ENCODE peak calls at places on chromosomes 6 and 20, in nine cellular contexts. P is H9; W is effector memory CD4-positive, alpha-beta T cell; M is CD4-positive, alpha-beta T cell; C is CD4-positive, alpha-beta memory T cell; O is small intestine; Y is fibroblast of lung; X is CD8-positive, alpha-beta T cell; R is naive thymus-derived CD4-positive, alpha-beta T cell. Q is an unnamed sample.

GRCh38 chr6:74356385-74356784 is 660.4 kb downstream of the CD109 start:
- DNase-seq in P (no peak), W (no peak), M (no peak), C (no peak), O (no peak), Y (no peak), X (no peak), R (no peak), Q (no peak)

GRCh38 chr20:35618032-35618371 is 2.4 kb downstream of the SPAG4 start:
- DNase-seq in P (no peak), W (no peak), M (no peak), C (no peak), O (no peak), Y (no peak), X (no peak), R (no peak), Q (no peak)

GRCh38 chr6:1865585-1865984 is 255.9 kb downstream of the FOXC1 start:
- DNase-seq in P (no peak), W (no peak), M (no peak), C (no peak), O (no peak), Y (no peak), X (no peak), R (no peak), Q (peak)

GRCh38 chr20:50575869-50576720 is 65.9 kb downstream of the PTPN1 start:
- DNase-seq in P (peak), W (peak), M (peak), C (peak), O (peak), Y (peak), X (peak), R (peak), Q (no peak)

GRCh38 chr20:35021063-35021462 is 65.4 kb downstream of the MYH7B start:
- DNase-seq in P (no peak), W (no peak), M (no peak), C (no peak), O (no peak), Y (no peak), X (no peak), R (no peak), Q (no peak)

GRCh38 chr20:49230575-49231211 is 11.5 kb downstream of the DDX27 start:
- DNase-seq in P (no peak), W (no peak), M (no peak), C (no peak), O (peak), Y (no peak), X (no peak), R (no peak), Q (no peak)

GRCh38 chr6:39266782-39267355 is 37.6 kb upstream of the KCNK5 start:
- DNase-seq in P (no peak), W (no peak), M (no peak), C (no peak), O (no peak), Y (no peak), X (no peak), R (no peak), Q (no peak)

GRCh38 chr6:34236423-34237315 is at the start of gene HMGA1:
- DNase-seq in P (peak), W (peak), M (peak), C (peak), O (peak), Y (peak), X (peak), R (peak), Q (peak)

GRCh38 chr6:64085126-64085525 is 449.5 kb downstream of the PHF3 start:
- DNase-seq in P (no peak), W (no peak), M (no peak), C (no peak), O (no peak), Y (no peak), X (no peak), R (no peak), Q (no peak)

GRCh38 chr20:64077876-64078551 is 1.3 kb downstream of the RGS19 start:
- DNase-seq in P (no peak), W (peak), M (peak), C (peak), O (no peak), Y (no peak), X (peak), R (peak), Q (no peak)

GRCh38 chr6:3732345-3733141 is 19.0 kb downstream of the PXDC1 start:
- DNase-seq in P (peak), W (peak), M (peak), C (peak), O (peak), Y (peak), X (peak), R (peak), Q (peak)

GRCh38 chr20:61115627-61116026 is 136.4 kb upstream of the CDH4 start:
- DNase-seq in P (no peak), W (no peak), M (no peak), C (no peak), O (no peak), Y (no peak), X (no peak), R (no peak), Q (no peak)

GRCh38 chr6:142925575-142926110 is 19.3 kb downstream of the HIVEP2 start:
- DNase-seq in P (no peak), W (no peak), M (no peak), C (no peak), O (peak), Y (peak), X (no peak), R (no peak), Q (no peak)

GRCh38 chr6:55445648-55446204 is 118.5 kb downstream of the GFRAL start:
- DNase-seq in P (no peak), W (no peak), M (no peak), C (no peak), O (no peak), Y (peak), X (no peak), R (no peak), Q (no peak)

GRCh38 chr6:100554228-100554627 is 89.5 kb upstream of the SIM1 start:
- DNase-seq in P (no peak), W (no peak), M (no peak), C (no peak), O (peak), Y (no peak), X (no peak), R (no peak), Q (no peak)

GRCh38 chr6:25085761-25086160 is 150.0 kb upstream of the RIPOR2 start:
- DNase-seq in P (no peak), W (no peak), M (no peak), C (peak), O (no peak), Y (no peak), X (no peak), R (no peak), Q (no peak)

GRCh38 chr6:139472341-139473038 is 98.0 kb upstream of the CITED2 start:
- DNase-seq in P (no peak), W (no peak), M (no peak), C (no peak), O (no peak), Y (peak), X (no peak), R (no peak), Q (no peak)

GRCh38 chr6:138241381-138241780 is 23.1 kb upstream of the PBOV1 start:
- DNase-seq in P (no peak), W (no peak), M (no peak), C (no peak), O (no peak), Y (no peak), X (no peak), R (no peak), Q (no peak)

GRCh38 chr6:165884813-165885765 is 222.0 kb upstream of the PDE10A start:
- DNase-seq in P (peak), W (peak), M (peak), C (peak), O (peak), Y (peak), X (peak), R (peak), Q (peak)

GRCh38 chr20:24828992-24829648 is 119.9 kb upstream of the CST7 start:
- DNase-seq in P (no peak), W (no peak), M (no peak), C (no peak), O (no peak), Y (no peak), X (no peak), R (no peak), Q (no peak)

GRCh38 chr6:71392286-71392685 is 103.7 kb downstream of the OGFRL1 start:
- DNase-seq in P (no peak), W (no peak), M (no peak), C (no peak), O (no peak), Y (peak), X (no peak), R (no peak), Q (no peak)

GRCh38 chr6:36444470-36444869 is 1.7 kb downstream of the KCTD20 start:
- DNase-seq in P (no peak), W (no peak), M (no peak), C (no peak), O (peak), Y (peak), X (no peak), R (no peak), Q (no peak)

DNA sequence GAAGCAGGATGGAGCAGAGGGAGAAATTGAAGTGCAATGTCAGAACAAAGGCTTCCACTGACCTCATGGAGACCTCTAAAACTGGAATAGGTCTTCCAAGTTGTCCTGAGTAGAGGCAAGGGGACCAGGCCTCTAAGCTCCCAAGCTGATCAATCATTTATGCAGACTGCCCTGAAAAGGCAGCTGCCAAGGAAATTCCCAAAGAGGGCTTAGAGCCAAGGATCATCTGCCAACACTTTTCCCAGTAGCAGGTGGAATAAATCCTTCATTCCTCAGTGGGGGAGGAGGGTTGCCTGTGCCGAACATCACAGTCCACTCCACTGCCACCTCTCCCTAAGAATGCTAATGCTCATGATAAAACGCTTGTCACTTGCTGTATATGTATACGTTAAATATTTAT is 29.3 kb upstream of the RALY start:
- DNase-seq in P (no peak), W (no peak), M (no peak), C (no peak), O (no peak), Y (no peak), X (no peak), R (no peak), Q (no peak)
- H3K27ac ChIP-seq in P (no peak), W (no peak), M (no peak), C (no peak), O (no peak), Y (no peak), X (no peak), R (no peak), Q (no peak)

DNA sequence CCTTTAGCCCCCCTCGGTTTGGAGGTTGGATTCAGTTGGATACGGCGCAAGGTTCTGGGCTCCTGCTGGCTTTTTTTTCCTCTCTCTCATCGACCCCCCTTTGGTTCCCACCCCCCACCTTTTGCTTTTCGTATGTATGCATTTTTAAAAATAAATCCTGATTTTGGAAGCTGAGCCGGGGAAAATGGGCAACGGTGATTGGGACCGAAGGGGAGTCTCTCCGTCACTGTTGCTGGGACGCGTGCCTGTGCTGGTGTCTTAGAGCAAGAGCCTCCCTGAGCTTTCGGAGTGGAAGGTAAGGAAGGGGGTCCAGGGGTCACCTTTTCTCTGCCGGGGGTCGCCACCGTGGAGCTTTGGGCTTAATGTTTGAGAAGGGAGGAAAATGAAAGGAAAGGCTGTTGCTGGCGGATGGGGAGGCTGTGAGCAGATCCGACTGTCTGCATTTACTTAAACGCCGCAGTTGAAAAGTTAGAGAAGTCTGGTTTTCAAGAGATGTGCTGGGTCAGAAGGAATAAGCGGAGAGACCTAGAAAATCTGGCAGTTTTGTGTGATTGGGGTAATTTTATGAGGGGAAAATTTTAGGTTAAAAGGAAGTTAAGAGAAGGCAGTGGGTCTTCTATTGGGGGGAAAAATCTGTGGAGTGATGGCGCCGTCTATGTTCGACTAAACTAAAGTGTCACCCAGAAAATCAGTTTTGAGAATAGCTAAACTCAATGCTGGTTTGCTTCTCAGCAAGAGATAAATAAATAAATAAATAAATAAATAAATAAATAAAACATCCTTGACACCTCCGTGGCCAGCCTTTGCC is 828 bp downstream of the ADGRB3 start:
- DNase-seq in P (peak), W (no peak), M (no peak), C (no peak), O (no peak), Y (peak), X (no peak), R (no peak), Q (no peak)
- H3K27ac ChIP-seq in P (no peak), W (no peak), M (no peak), C (no peak), O (peak), Y (no peak), X (no peak), R (no peak), Q (peak)

DNA sequence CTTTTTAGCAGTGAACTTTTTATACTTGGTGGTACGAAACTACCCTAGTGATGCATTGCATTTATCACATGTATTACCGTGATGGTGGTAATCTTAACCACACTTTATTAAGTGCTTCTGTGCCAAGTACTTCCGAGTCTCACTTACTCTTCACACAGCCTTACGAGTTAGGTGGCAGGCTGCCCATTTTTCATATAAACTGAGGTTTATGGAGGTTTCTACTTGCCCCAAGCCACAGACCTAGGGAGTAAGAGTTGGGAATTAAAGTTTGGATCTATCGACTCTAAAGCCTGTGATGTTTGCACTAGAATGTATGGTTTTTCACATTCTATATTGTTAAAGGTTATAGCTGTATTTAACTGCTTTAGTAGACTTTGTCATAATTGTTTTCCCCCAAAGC is 5.5 kb upstream of the PABPC1L start:
- DNase-seq in P (no peak), W (no peak), M (no peak), C (no peak), O (no peak), Y (no peak), X (no peak), R (no peak), Q (no peak)
- H3K27ac ChIP-seq in P (no peak), W (no peak), M (no peak), C (no peak), O (no peak), Y (no peak), X (no peak), R (no peak), Q (no peak)

DNA sequence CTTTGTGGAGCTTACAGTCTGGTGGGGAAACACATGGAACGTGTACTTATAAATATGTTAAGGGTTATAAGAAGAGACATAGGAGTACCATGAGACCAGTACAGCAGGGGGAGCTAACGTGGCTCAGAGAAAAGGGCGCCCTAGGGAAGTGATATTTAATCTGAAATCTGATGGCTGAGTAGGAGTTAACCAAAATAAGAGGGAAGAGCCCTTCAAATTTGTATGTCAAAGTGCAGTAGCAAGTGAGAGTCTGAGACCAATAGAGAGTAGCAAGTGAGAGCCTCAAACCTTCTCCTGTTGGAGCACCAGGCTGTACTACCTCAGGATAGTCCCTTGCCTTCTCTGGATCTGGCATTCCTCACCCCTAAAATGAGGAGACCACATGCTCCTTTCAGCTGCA is 6.1 kb upstream of the PKIG start:
- DNase-seq in P (no peak), W (no peak), M (no peak), C (no peak), O (no peak), Y (peak), X (no peak), R (no peak), Q (no peak)
- H3K27ac ChIP-seq in P (no peak), W (no peak), M (no peak), C (no peak), O (peak), Y (peak), X (no peak), R (no peak), Q (no peak)

DNA sequence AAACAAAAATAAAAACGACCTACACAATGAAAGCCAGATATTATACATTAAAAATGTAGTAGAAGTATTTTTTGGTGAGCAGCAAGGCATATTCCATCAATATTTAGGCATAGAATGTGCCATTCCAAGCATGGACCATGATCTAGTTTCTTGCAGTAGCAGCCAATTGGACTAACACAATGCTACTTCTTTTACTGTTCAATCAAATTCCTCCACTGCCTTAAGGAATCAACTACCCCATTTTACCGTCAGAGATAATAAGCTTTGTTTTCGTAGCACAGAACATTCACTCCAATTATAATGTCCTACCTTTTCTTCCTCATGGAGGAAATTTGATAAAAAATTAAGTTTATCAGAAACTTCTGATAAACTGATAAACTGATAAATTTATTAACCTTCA is 1.3 kb downstream of the LATS1 start:
- DNase-seq in P (no peak), W (no peak), M (no peak), C (no peak), O (no peak), Y (no peak), X (no peak), R (no peak), Q (no peak)
- H3K27ac ChIP-seq in P (no peak), W (no peak), M (no peak), C (peak), O (no peak), Y (peak), X (peak), R (peak), Q (no peak)

GRCh38 chr6:43921039-43921438 is 151.0 kb downstream of the VEGFA start:
- DNase-seq in P (no peak), W (no peak), M (no peak), C (no peak), O (no peak), Y (no peak), X (no peak), R (no peak), Q (no peak)

GRCh38 chr6:43924222-43924702 is 154.3 kb downstream of the VEGFA start:
- DNase-seq in P (no peak), W (no peak), M (peak), C (peak), O (no peak), Y (peak), X (peak), R (no peak), Q (peak)

GRCh38 chr6:43922423-43923375 is 152.7 kb downstream of the VEGFA start:
- DNase-seq in P (no peak), W (no peak), M (no peak), C (no peak), O (no peak), Y (no peak), X (no peak), R (no peak), Q (no peak)

GRCh38 chr6:43921548-43922422 is 151.8 kb downstream of the VEGFA start:
- DNase-seq in P (no peak), W (no peak), M (no peak), C (no peak), O (no peak), Y (no peak), X (no peak), R (no peak), Q (no peak)

GRCh38 chr6:43923376-43924221 is 153.6 kb downstream of the VEGFA start:
- DNase-seq in P (no peak), W (no peak), M (no peak), C (no peak), O (no peak), Y (peak), X (no peak), R (no peak), Q (no peak)
- H3K27ac ChIP-seq in P (no peak), W (no peak), M (no peak), C (no peak), O (no peak), Y (no peak), X (no peak), R (no peak), Q (no peak)

DNA sequence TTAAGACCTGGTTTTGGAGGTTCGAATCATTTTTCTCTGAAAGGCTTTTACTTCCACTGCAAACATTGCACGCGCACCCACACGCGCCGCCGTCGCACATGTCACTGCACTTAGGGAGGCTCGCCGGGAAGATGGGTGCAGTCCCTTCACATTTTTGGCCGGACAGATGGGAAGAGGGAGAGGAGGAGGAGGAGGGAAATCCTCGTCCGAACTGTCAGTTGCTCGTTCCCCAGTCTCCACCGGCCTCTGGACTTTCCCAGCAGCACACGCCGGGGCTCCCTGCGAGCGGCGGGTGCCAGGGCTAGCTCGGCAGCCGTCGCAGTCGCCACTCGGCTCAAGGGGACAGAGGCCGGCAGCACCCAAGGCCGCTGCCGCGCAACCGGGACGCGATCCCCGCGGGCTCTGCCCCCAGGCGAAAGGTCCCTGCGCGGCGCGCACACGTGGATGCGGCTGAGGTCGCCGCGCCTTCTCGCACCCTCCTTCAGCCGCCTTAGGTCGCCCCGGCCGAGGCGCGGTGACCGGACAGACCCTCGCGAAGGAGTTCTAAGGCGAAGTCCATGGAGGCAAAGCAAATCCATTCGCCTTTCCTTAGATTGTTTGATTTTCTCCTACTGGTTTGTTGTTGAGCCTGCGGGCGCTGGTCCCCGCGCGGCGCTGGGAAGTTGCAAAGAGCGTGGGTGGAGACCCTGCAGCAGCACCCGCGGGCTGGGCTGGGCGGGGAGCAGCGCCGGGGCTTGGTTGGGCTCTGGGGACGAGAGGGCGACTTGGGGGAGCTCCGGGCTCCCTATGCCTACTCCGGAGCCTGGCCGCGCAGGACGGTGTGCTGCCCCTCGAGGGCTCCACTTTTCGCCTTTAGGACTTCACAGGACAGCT is 1.2 kb downstream of the MYB start:
- DNase-seq in P (peak), W (no peak), M (peak), C (peak), O (peak), Y (peak), X (peak), R (peak), Q (no peak)
- H3K27ac ChIP-seq in P (no peak), W (peak), M (peak), C (peak), O (peak), Y (no peak), X (peak), R (peak), Q (no peak)

Q was measured in caudate nucleus.